ENCODE peak calls at places on chromosomes 1 and 21, in seven cellular contexts. One of them, this sample, is unnamed.

GRCh38 chr1:244341455-244342450 is 110.0 kb downstream of the ADSS2 start:
- DNase-seq in stomach: no peak
- DNase-seq in SK-N-SH: no peak
- DNase-seq in Panc1: no peak
- DNase-seq in breast epithelium: no peak
- DNase-seq in spleen: no peak
- DNase-seq in transverse colon: peak; percentile 41
- DNase-seq in this sample: peak; percentile 79

GRCh38 chr1:204155881-204156280 is 4.0 kb upstream of the ETNK2 start:
- DNase-seq in spleen: no peak
- DNase-seq in breast epithelium: no peak
- DNase-seq in Panc1: no peak
- DNase-seq in SK-N-SH: no peak
- DNase-seq in stomach: no peak
- DNase-seq in transverse colon: no peak
- DNase-seq in this sample: no peak

GRCh38 chr21:31180256-31181088 is 142.2 kb upstream of the KRTAP19-8 start:
- DNase-seq in transverse colon: no peak
- DNase-seq in SK-N-SH: peak; percentile 68
- DNase-seq in stomach: no peak
- DNase-seq in spleen: no peak
- DNase-seq in breast epithelium: no peak
- DNase-seq in Panc1: no peak
- DNase-seq in this sample: peak; percentile 69

GRCh38 chr1:81547261-81547911 is 253.3 kb upstream of the ADGRL2 start:
- DNase-seq in breast epithelium: no peak
- DNase-seq in Panc1: no peak
- DNase-seq in stomach: no peak
- DNase-seq in transverse colon: no peak
- DNase-seq in SK-N-SH: no peak
- DNase-seq in spleen: no peak
- DNase-seq in this sample: peak; percentile 88

GRCh38 chr21:37566790-37567725 is 200.5 kb downstream of the DYRK1A start:
- DNase-seq in transverse colon: no peak
- DNase-seq in SK-N-SH: no peak
- DNase-seq in spleen: no peak
- DNase-seq in breast epithelium: no peak
- DNase-seq in Panc1: no peak
- DNase-seq in stomach: no peak
- DNase-seq in this sample: no peak

GRCh38 chr1:153775432-153776311 is 465 bp downstream of the SLC27A3 start:
- DNase-seq in SK-N-SH: peak; percentile 81
- DNase-seq in stomach: peak; percentile 77
- DNase-seq in spleen: peak; percentile 95
- DNase-seq in Panc1: no peak
- DNase-seq in breast epithelium: peak; percentile 73
- DNase-seq in transverse colon: peak; percentile 81
- DNase-seq in this sample: peak; percentile 97

GRCh38 chr1:60988827-60989363 is 93.5 kb upstream of the NFIA start:
- DNase-seq in SK-N-SH: no peak
- DNase-seq in Panc1: no peak
- DNase-seq in transverse colon: no peak
- DNase-seq in stomach: no peak
- DNase-seq in spleen: no peak
- DNase-seq in breast epithelium: no peak
- DNase-seq in this sample: no peak

GRCh38 chr1:107551491-107551890 is 410.7 kb downstream of the NTNG1 start:
- DNase-seq in breast epithelium: no peak
- DNase-seq in Panc1: no peak
- DNase-seq in stomach: no peak
- DNase-seq in SK-N-SH: no peak
- DNase-seq in spleen: no peak
- DNase-seq in transverse colon: no peak
- DNase-seq in this sample: no peak

GRCh38 chr1:43521716-43522115 is 9.0 kb upstream of the PTPRF start:
- DNase-seq in transverse colon: no peak
- DNase-seq in SK-N-SH: no peak
- DNase-seq in Panc1: no peak
- DNase-seq in breast epithelium: peak; percentile 27
- DNase-seq in spleen: peak; percentile 30
- DNase-seq in stomach: no peak
- DNase-seq in this sample: no peak

GRCh38 chr1:204990721-204991341 is 52.2 kb upstream of the CNTN2 start:
- DNase-seq in stomach: no peak
- DNase-seq in breast epithelium: no peak
- DNase-seq in SK-N-SH: no peak
- DNase-seq in Panc1: no peak
- DNase-seq in transverse colon: no peak
- DNase-seq in spleen: no peak
- DNase-seq in this sample: no peak

GRCh38 chr1:183218981-183219621 is 33.0 kb downstream of the LAMC2 start:
- DNase-seq in transverse colon: peak; percentile 32
- DNase-seq in SK-N-SH: no peak
- DNase-seq in spleen: peak; percentile 71
- DNase-seq in stomach: peak; percentile 39
- DNase-seq in breast epithelium: peak; percentile 56
- DNase-seq in Panc1: no peak
- DNase-seq in this sample: no peak

GRCh38 chr1:176719478-176719877 is 256.5 kb downstream of the PAPPA2 start:
- DNase-seq in transverse colon: no peak
- DNase-seq in spleen: no peak
- DNase-seq in Panc1: no peak
- DNase-seq in stomach: no peak
- DNase-seq in SK-N-SH: no peak
- DNase-seq in breast epithelium: no peak
- DNase-seq in this sample: no peak

GRCh38 chr1:227895828-227896685 is 51.7 kb downstream of the WNT9A start:
- DNase-seq in transverse colon: peak; percentile 6
- DNase-seq in breast epithelium: peak; percentile 68
- DNase-seq in Panc1: no peak
- DNase-seq in SK-N-SH: no peak
- DNase-seq in spleen: peak; percentile 74
- DNase-seq in stomach: peak; percentile 24
- DNase-seq in this sample: no peak

GRCh38 chr1:161020573-161021167 is at the start of gene F11R:
- DNase-seq in SK-N-SH: peak; percentile 41
- DNase-seq in stomach: peak; percentile 60
- DNase-seq in spleen: peak; percentile 87
- DNase-seq in transverse colon: peak; percentile 75
- DNase-seq in breast epithelium: no peak
- DNase-seq in Panc1: no peak
- DNase-seq in this sample: peak; percentile 83

GRCh38 chr1:240029418-240029817 is 62.3 kb upstream of the FMN2 start:
- DNase-seq in SK-N-SH: no peak
- DNase-seq in stomach: no peak
- DNase-seq in spleen: no peak
- DNase-seq in transverse colon: no peak
- DNase-seq in Panc1: no peak
- DNase-seq in breast epithelium: no peak
- DNase-seq in this sample: peak; percentile 6

GRCh38 chr1:119384591-119384990 is 16.0 kb downstream of the HAO2 start:
- DNase-seq in breast epithelium: no peak
- DNase-seq in stomach: no peak
- DNase-seq in Panc1: no peak
- DNase-seq in spleen: no peak
- DNase-seq in SK-N-SH: no peak
- DNase-seq in transverse colon: no peak
- DNase-seq in this sample: no peak

GRCh38 chr1:230173176-230173575 is 106.1 kb downstream of the GALNT2 start:
- DNase-seq in spleen: no peak
- DNase-seq in SK-N-SH: no peak
- DNase-seq in Panc1: no peak
- DNase-seq in transverse colon: no peak
- DNase-seq in breast epithelium: no peak
- DNase-seq in stomach: peak; percentile 4
- DNase-seq in this sample: no peak

GRCh38 chr1:23634840-23635642 is 56.6 kb upstream of the RPL11 start:
- DNase-seq in SK-N-SH: peak; percentile 84
- DNase-seq in Panc1: peak; percentile 67
- DNase-seq in transverse colon: peak; percentile 69
- DNase-seq in spleen: no peak
- DNase-seq in stomach: peak; percentile 62
- DNase-seq in breast epithelium: no peak
- DNase-seq in this sample: peak; percentile 77

GRCh38 chr1:244796719-244797406 is 38.6 kb upstream of the COX20 start:
- DNase-seq in breast epithelium: peak; percentile 64
- DNase-seq in Panc1: peak; percentile 43
- DNase-seq in spleen: no peak
- DNase-seq in SK-N-SH: peak; percentile 69
- DNase-seq in transverse colon: peak; percentile 69
- DNase-seq in stomach: peak; percentile 75
- DNase-seq in this sample: peak; percentile 81

DNA sequence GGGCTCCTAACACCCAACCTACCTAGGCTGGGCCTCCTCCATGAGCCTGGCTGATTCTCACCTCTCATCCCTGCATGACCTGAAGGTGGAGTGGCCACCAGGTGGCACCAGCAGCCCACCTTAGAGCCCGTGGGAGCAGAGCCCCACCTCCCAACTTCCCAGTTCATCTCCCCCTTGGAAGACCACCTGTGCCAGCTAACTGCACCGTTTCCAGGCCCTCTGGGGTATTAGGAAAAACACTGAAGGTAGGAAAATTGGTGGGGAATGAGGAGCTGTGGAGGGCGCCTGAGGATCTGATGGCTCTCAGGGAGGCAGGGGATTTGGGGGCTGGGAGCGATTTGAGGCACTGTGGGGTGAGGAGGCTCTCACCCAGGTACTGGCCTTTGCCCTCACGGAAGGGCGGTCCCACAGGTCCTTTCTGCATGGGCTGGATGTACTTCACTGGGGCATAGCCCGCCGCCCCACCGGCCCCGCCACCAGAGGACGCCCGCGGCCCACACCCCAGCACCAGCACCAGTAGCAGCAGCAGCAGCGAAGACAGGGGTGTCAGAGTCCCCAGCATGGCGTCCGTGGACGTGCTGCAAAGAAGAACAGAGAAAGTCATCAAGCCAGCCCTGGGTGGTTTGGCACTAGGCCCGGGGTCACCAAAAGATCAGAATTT is 11.1 kb downstream of the ADPRS start:
- DNase-seq in spleen: peak; percentile 91
- DNase-seq in Panc1: no peak
- DNase-seq in transverse colon: peak; percentile 84
- DNase-seq in stomach: peak; percentile 83
- DNase-seq in breast epithelium: peak; percentile 77
- DNase-seq in SK-N-SH: peak; percentile 95
- DNase-seq in this sample: peak; percentile 93
- TF ChIP-seq POLR2AphosphoS5 in spleen: peak; percentile 28
- TF ChIP-seq POLR2AphosphoS5 in Panc1: no peak
- TF ChIP-seq POLR2AphosphoS5 in transverse colon: no peak
- TF ChIP-seq POLR2AphosphoS5 in stomach: peak; percentile 16
- TF ChIP-seq POLR2AphosphoS5 in breast epithelium: no peak
- TF ChIP-seq POLR2AphosphoS5 in SK-N-SH: no peak
- TF ChIP-seq POLR2AphosphoS5 in this sample: no peak

GRCh38 chr1:208942394-208942793 is 641.1 kb upstream of the CAMK1G start:
- DNase-seq in spleen: no peak
- DNase-seq in Panc1: no peak
- DNase-seq in SK-N-SH: no peak
- DNase-seq in transverse colon: no peak
- DNase-seq in stomach: no peak
- DNase-seq in breast epithelium: no peak
- DNase-seq in this sample: no peak

GRCh38 chr1:208934933-208935332 is 648.6 kb upstream of the CAMK1G start:
- DNase-seq in Panc1: no peak
- DNase-seq in spleen: no peak
- DNase-seq in transverse colon: no peak
- DNase-seq in SK-N-SH: no peak
- DNase-seq in stomach: no peak
- DNase-seq in breast epithelium: no peak
- DNase-seq in this sample: no peak

GRCh38 chr1:208935517-208936187 is 647.9 kb upstream of the CAMK1G start:
- DNase-seq in SK-N-SH: no peak
- DNase-seq in stomach: no peak
- DNase-seq in breast epithelium: no peak
- DNase-seq in transverse colon: no peak
- DNase-seq in spleen: no peak
- DNase-seq in Panc1: no peak
- DNase-seq in this sample: no peak

GRCh38 chr1:208936431-208936830 is 647.1 kb upstream of the CAMK1G start:
- DNase-seq in SK-N-SH: no peak
- DNase-seq in breast epithelium: no peak
- DNase-seq in Panc1: no peak
- DNase-seq in transverse colon: no peak
- DNase-seq in spleen: no peak
- DNase-seq in stomach: no peak
- DNase-seq in this sample: no peak

GRCh38 chr1:208939545-208940085 is 643.9 kb upstream of the CAMK1G start:
- DNase-seq in Panc1: no peak
- DNase-seq in breast epithelium: no peak
- DNase-seq in SK-N-SH: peak; percentile 34
- DNase-seq in transverse colon: no peak
- DNase-seq in spleen: no peak
- DNase-seq in stomach: no peak
- DNase-seq in this sample: no peak
- TF ChIP-seq POLR2AphosphoS5 in Panc1: no peak
- TF ChIP-seq POLR2AphosphoS5 in breast epithelium: no peak
- TF ChIP-seq POLR2AphosphoS5 in SK-N-SH: peak; percentile 31
- TF ChIP-seq POLR2AphosphoS5 in transverse colon: no peak
- TF ChIP-seq POLR2AphosphoS5 in spleen: no peak
- TF ChIP-seq POLR2AphosphoS5 in stomach: no peak
- TF ChIP-seq POLR2AphosphoS5 in this sample: no peak

GRCh38 chr1:32199717-32200072 is 700 bp upstream of the CCDC28B start:
- DNase-seq in transverse colon: no peak
- DNase-seq in breast epithelium: no peak
- DNase-seq in Panc1: no peak
- DNase-seq in stomach: peak; percentile 60
- DNase-seq in SK-N-SH: peak; percentile 42
- DNase-seq in spleen: no peak
- DNase-seq in this sample: no peak

GRCh38 chr1:32199043-32199716 is 1.2 kb upstream of the CCDC28B start:
- DNase-seq in spleen: no peak
- DNase-seq in breast epithelium: no peak
- DNase-seq in Panc1: no peak
- DNase-seq in SK-N-SH: no peak
- DNase-seq in transverse colon: no peak
- DNase-seq in stomach: no peak
- DNase-seq in this sample: no peak

GRCh38 chr1:32198237-32199042 is 2.0 kb upstream of the CCDC28B start:
- DNase-seq in transverse colon: no peak
- DNase-seq in breast epithelium: no peak
- DNase-seq in stomach: no peak
- DNase-seq in Panc1: no peak
- DNase-seq in spleen: no peak
- DNase-seq in SK-N-SH: no peak
- DNase-seq in this sample: no peak

GRCh38 chr1:32200226-32201010 is at the start of gene CCDC28B:
- DNase-seq in transverse colon: peak; percentile 55
- DNase-seq in spleen: peak; percentile 87
- DNase-seq in Panc1: no peak
- DNase-seq in stomach: peak; percentile 45
- DNase-seq in SK-N-SH: peak; percentile 86
- DNase-seq in breast epithelium: no peak
- DNase-seq in this sample: peak; percentile 92

GRCh38 chr1:32201011-32201855 is 838 bp downstream of the CCDC28B start:
- DNase-seq in transverse colon: peak; percentile 79
- DNase-seq in SK-N-SH: peak; percentile 65
- DNase-seq in spleen: peak; percentile 92
- DNase-seq in Panc1: no peak
- DNase-seq in stomach: peak; percentile 63
- DNase-seq in breast epithelium: no peak
- DNase-seq in this sample: peak; percentile 77
- TF ChIP-seq POLR2AphosphoS5 in transverse colon: no peak
- TF ChIP-seq POLR2AphosphoS5 in SK-N-SH: no peak
- TF ChIP-seq POLR2AphosphoS5 in spleen: peak; percentile 36
- TF ChIP-seq POLR2AphosphoS5 in Panc1: no peak
- TF ChIP-seq POLR2AphosphoS5 in stomach: no peak
- TF ChIP-seq POLR2AphosphoS5 in breast epithelium: no peak
- TF ChIP-seq POLR2AphosphoS5 in this sample: no peak

GRCh38 chr1:21828506-21829210 is 16.6 kb downstream of the LDLRAD2 start:
- DNase-seq in Panc1: no peak
- DNase-seq in SK-N-SH: no peak
- DNase-seq in spleen: no peak
- DNase-seq in transverse colon: no peak
- DNase-seq in stomach: no peak
- DNase-seq in breast epithelium: no peak
- DNase-seq in this sample: no peak
- TF ChIP-seq POLR2AphosphoS5 in Panc1: no peak
- TF ChIP-seq POLR2AphosphoS5 in SK-N-SH: no peak
- TF ChIP-seq POLR2AphosphoS5 in spleen: no peak
- TF ChIP-seq POLR2AphosphoS5 in transverse colon: no peak
- TF ChIP-seq POLR2AphosphoS5 in stomach: no peak
- TF ChIP-seq POLR2AphosphoS5 in breast epithelium: no peak
- TF ChIP-seq POLR2AphosphoS5 in this sample: no peak